ENCODE peak calls at places on chromosome 18, in eight cellular contexts. Y is NCI-H460, Z is sigmoid colon, I is tibial nerve, D is NCI-H524, U is D721Med, N is mesenchymal stem cell, R is neural crest cell. J is an unnamed sample.

GRCh38 chr18:45775241-45775676 is 50.2 kb upstream of the SIGLEC15 start:
- DNase-seq in Y (peak; percentile 45), Z (peak; percentile 84), I (peak; percentile 45), D (peak; percentile 74), U (no peak), N (peak; percentile 76), R (no peak), J (peak; percentile 94)

GRCh38 chr18:55685638-55686037 is 97.6 kb upstream of the TCF4 start:
- DNase-seq in Y (no peak), Z (no peak), I (no peak), D (no peak), U (no peak), N (no peak), R (no peak), J (no peak)

GRCh38 chr18:22668496-22668895 is 250.8 kb upstream of the CTAGE1 start:
- DNase-seq in Y (no peak), Z (no peak), I (no peak), D (no peak), U (no peak), N (peak; percentile 20), R (no peak), J (no peak)

GRCh38 chr18:28712172-28712571 is 535.2 kb upstream of the CDH2 start:
- DNase-seq in Y (no peak), Z (no peak), I (no peak), D (no peak), U (no peak), N (no peak), R (no peak), J (no peak)

GRCh38 chr18:39350916-39351315 is 1785.3 kb upstream of the CELF4 start:
- DNase-seq in Y (no peak), Z (no peak), I (no peak), D (peak; percentile 0), U (no peak), N (no peak), R (no peak), J (no peak)

GRCh38 chr18:38458673-38459072 is 893.1 kb upstream of the CELF4 start:
- DNase-seq in Y (no peak), Z (no peak), I (no peak), D (peak; percentile 32), U (no peak), N (no peak), R (no peak), J (no peak)

GRCh38 chr18:34978953-34979608 is 62.1 kb upstream of the MAPRE2 start:
- DNase-seq in Y (peak; percentile 67), Z (peak; percentile 78), I (no peak), D (peak; percentile 53), U (no peak), N (peak; percentile 99), R (peak; percentile 15), J (peak; percentile 88)

GRCh38 chr18:23238651-23239349 is 103.5 kb downstream of the CABLES1 start:
- DNase-seq in Y (no peak), Z (no peak), I (no peak), D (no peak), U (no peak), N (peak; percentile 15), R (no peak), J (no peak)

GRCh38 chr18:36179562-36180334 is 7.5 kb upstream of the MOCOS start:
- DNase-seq in Y (no peak), Z (peak; percentile 90), I (peak; percentile 75), D (no peak), U (no peak), N (peak; percentile 57), R (no peak), J (peak; percentile 90)

GRCh38 chr18:48825101-48825745 is 125.5 kb downstream of the SMAD7 start:
- DNase-seq in Y (no peak), Z (peak; percentile 38), I (no peak), D (no peak), U (no peak), N (no peak), R (no peak), J (peak; percentile 55)

GRCh38 chr18:55097406-55098170 is 138.3 kb upstream of the CCDC68 start:
- DNase-seq in Y (no peak), Z (no peak), I (no peak), D (peak; percentile 7), U (no peak), N (peak; percentile 85), R (no peak), J (no peak)

GRCh38 chr18:79394438-79395307 is 1.1 kb upstream of the NFATC1 start:
- DNase-seq in Y (no peak), Z (peak; percentile 88), I (peak; percentile 44), D (no peak), U (no peak), N (peak; percentile 88), R (no peak), J (peak; percentile 88)

GRCh38 chr18:39521164-39521563 is 1955.6 kb upstream of the CELF4 start:
- DNase-seq in Y (no peak), Z (no peak), I (no peak), D (no peak), U (no peak), N (no peak), R (no peak), J (no peak)

GRCh38 chr18:79915161-79916127 is 36.0 kb downstream of the SLC66A2 start:
- DNase-seq in Y (no peak), Z (no peak), I (no peak), D (no peak), U (no peak), N (no peak), R (no peak), J (peak; percentile 63)

GRCh38 chr18:65409266-65409665 is 341.5 kb upstream of the CDH7 start:
- DNase-seq in Y (no peak), Z (no peak), I (no peak), D (peak; percentile 72), U (no peak), N (no peak), R (no peak), J (no peak)

GRCh38 chr18:12056884-12057402 is 36.7 kb upstream of the ANKRD62 start:
- DNase-seq in Y (no peak), Z (no peak), I (no peak), D (no peak), U (no peak), N (no peak), R (no peak), J (no peak)

J was measured in posterior vena cava.